ENCODE peak calls at places on chromosomes 12 and 14, in nine cellular contexts. One of them, this sample, is unnamed.

GRCh38 chr14:47044841-47045240 is 393.3 kb upstream of the RPL10L start:
- DNase-seq in AG10803: no peak
- DNase-seq in nephron progenitor cell: peak
- DNase-seq in breast epithelium: no peak
- DNase-seq in GM12865: no peak
- DNase-seq in kidney: no peak
- DNase-seq in fibroblast of mammary gland: no peak
- DNase-seq in fibroblast of pulmonary artery: no peak
- DNase-seq in endothelial cell: peak
- DNase-seq in this sample: no peak

GRCh38 chr12:104215638-104216297 is at the start of gene TXNRD1:
- DNase-seq in AG10803: peak
- DNase-seq in nephron progenitor cell: peak
- DNase-seq in breast epithelium: peak
- DNase-seq in GM12865: peak
- DNase-seq in kidney: peak
- DNase-seq in fibroblast of mammary gland: peak
- DNase-seq in fibroblast of pulmonary artery: peak
- DNase-seq in endothelial cell: peak
- DNase-seq in this sample: peak

GRCh38 chr14:69921052-69921451 is 41.8 kb downstream of the SMOC1 start:
- DNase-seq in AG10803: peak
- DNase-seq in nephron progenitor cell: no peak
- DNase-seq in breast epithelium: no peak
- DNase-seq in GM12865: no peak
- DNase-seq in kidney: no peak
- DNase-seq in fibroblast of mammary gland: peak
- DNase-seq in fibroblast of pulmonary artery: no peak
- DNase-seq in endothelial cell: no peak
- DNase-seq in this sample: no peak

GRCh38 chr12:95789126-95790024 is 1.2 kb downstream of the NTN4 start:
- DNase-seq in AG10803: no peak
- DNase-seq in nephron progenitor cell: peak
- DNase-seq in breast epithelium: peak
- DNase-seq in GM12865: no peak
- DNase-seq in kidney: peak
- DNase-seq in fibroblast of mammary gland: no peak
- DNase-seq in fibroblast of pulmonary artery: no peak
- DNase-seq in endothelial cell: peak
- DNase-seq in this sample: no peak

GRCh38 chr12:66467932-66468331 is 165.6 kb downstream of the HELB start:
- DNase-seq in AG10803: no peak
- DNase-seq in nephron progenitor cell: no peak
- DNase-seq in breast epithelium: no peak
- DNase-seq in GM12865: peak
- DNase-seq in kidney: no peak
- DNase-seq in fibroblast of mammary gland: peak
- DNase-seq in fibroblast of pulmonary artery: peak
- DNase-seq in endothelial cell: no peak
- DNase-seq in this sample: no peak

GRCh38 chr14:80519002-80519401 is 307.7 kb upstream of the DIO2 start:
- DNase-seq in AG10803: no peak
- DNase-seq in nephron progenitor cell: no peak
- DNase-seq in breast epithelium: no peak
- DNase-seq in GM12865: no peak
- DNase-seq in kidney: no peak
- DNase-seq in fibroblast of mammary gland: no peak
- DNase-seq in fibroblast of pulmonary artery: no peak
- DNase-seq in endothelial cell: no peak
- DNase-seq in this sample: no peak

GRCh38 chr12:117882181-117882580 is 86.6 kb downstream of the KSR2 start:
- DNase-seq in AG10803: no peak
- DNase-seq in nephron progenitor cell: no peak
- DNase-seq in breast epithelium: no peak
- DNase-seq in GM12865: no peak
- DNase-seq in kidney: no peak
- DNase-seq in fibroblast of mammary gland: no peak
- DNase-seq in fibroblast of pulmonary artery: no peak
- DNase-seq in endothelial cell: no peak
- DNase-seq in this sample: no peak

GRCh38 chr12:50537538-50537919 is 32.7 kb downstream of the DIP2B start:
- DNase-seq in AG10803: peak
- DNase-seq in nephron progenitor cell: no peak
- DNase-seq in breast epithelium: no peak
- DNase-seq in GM12865: no peak
- DNase-seq in kidney: no peak
- DNase-seq in fibroblast of mammary gland: peak
- DNase-seq in fibroblast of pulmonary artery: no peak
- DNase-seq in endothelial cell: no peak
- DNase-seq in this sample: no peak

GRCh38 chr12:81797100-81797499 is 38.0 kb upstream of the PPFIA2 start:
- DNase-seq in AG10803: no peak
- DNase-seq in nephron progenitor cell: no peak
- DNase-seq in breast epithelium: no peak
- DNase-seq in GM12865: peak
- DNase-seq in kidney: no peak
- DNase-seq in fibroblast of mammary gland: peak
- DNase-seq in fibroblast of pulmonary artery: peak
- DNase-seq in endothelial cell: no peak
- DNase-seq in this sample: no peak

GRCh38 chr14:61643546-61643945 is 51.8 kb upstream of the HIF1A start:
- DNase-seq in AG10803: peak
- DNase-seq in nephron progenitor cell: no peak
- DNase-seq in breast epithelium: no peak
- DNase-seq in GM12865: no peak
- DNase-seq in kidney: no peak
- DNase-seq in fibroblast of mammary gland: peak
- DNase-seq in fibroblast of pulmonary artery: peak
- DNase-seq in endothelial cell: no peak
- DNase-seq in this sample: no peak

GRCh38 chr14:89899917-89900680 is 54.4 kb downstream of the EFCAB11 start:
- DNase-seq in AG10803: peak
- DNase-seq in nephron progenitor cell: no peak
- DNase-seq in breast epithelium: no peak
- DNase-seq in GM12865: peak
- DNase-seq in kidney: no peak
- DNase-seq in fibroblast of mammary gland: peak
- DNase-seq in fibroblast of pulmonary artery: peak
- DNase-seq in endothelial cell: peak
- DNase-seq in this sample: no peak

GRCh38 chr12:114729731-114730130 is 45.8 kb upstream of the TBX3 start:
- DNase-seq in AG10803: peak
- DNase-seq in nephron progenitor cell: no peak
- DNase-seq in breast epithelium: no peak
- DNase-seq in GM12865: no peak
- DNase-seq in kidney: no peak
- DNase-seq in fibroblast of mammary gland: peak
- DNase-seq in fibroblast of pulmonary artery: peak
- DNase-seq in endothelial cell: no peak
- DNase-seq in this sample: no peak

GRCh38 chr12:21657336-21658077 is at the start of gene LDHB:
- DNase-seq in AG10803: peak
- DNase-seq in nephron progenitor cell: peak
- DNase-seq in breast epithelium: peak
- DNase-seq in GM12865: peak
- DNase-seq in kidney: peak
- DNase-seq in fibroblast of mammary gland: peak
- DNase-seq in fibroblast of pulmonary artery: peak
- DNase-seq in endothelial cell: peak
- DNase-seq in this sample: peak

GRCh38 chr12:132341318-132342050 is 12.1 kb upstream of the GALNT9 start:
- DNase-seq in AG10803: no peak
- DNase-seq in nephron progenitor cell: no peak
- DNase-seq in breast epithelium: no peak
- DNase-seq in GM12865: no peak
- DNase-seq in kidney: no peak
- DNase-seq in fibroblast of mammary gland: no peak
- DNase-seq in fibroblast of pulmonary artery: no peak
- DNase-seq in endothelial cell: no peak
- DNase-seq in this sample: no peak

GRCh38 chr12:130226771-130227170 is 64.5 kb downstream of the FZD10 start:
- DNase-seq in AG10803: no peak
- DNase-seq in nephron progenitor cell: no peak
- DNase-seq in breast epithelium: peak
- DNase-seq in GM12865: no peak
- DNase-seq in kidney: no peak
- DNase-seq in fibroblast of mammary gland: no peak
- DNase-seq in fibroblast of pulmonary artery: no peak
- DNase-seq in endothelial cell: no peak
- DNase-seq in this sample: no peak

GRCh38 chr14:63899953-63900352 is 47.1 kb downstream of the SYNE2 start:
- DNase-seq in AG10803: no peak
- DNase-seq in nephron progenitor cell: no peak
- DNase-seq in breast epithelium: no peak
- DNase-seq in GM12865: peak
- DNase-seq in kidney: no peak
- DNase-seq in fibroblast of mammary gland: no peak
- DNase-seq in fibroblast of pulmonary artery: no peak
- DNase-seq in endothelial cell: no peak
- DNase-seq in this sample: no peak

GRCh38 chr14:31360919-31361662 is 59.3 kb downstream of the HEATR5A start:
- DNase-seq in AG10803: peak
- DNase-seq in nephron progenitor cell: no peak
- DNase-seq in breast epithelium: no peak
- DNase-seq in GM12865: no peak
- DNase-seq in kidney: no peak
- DNase-seq in fibroblast of mammary gland: peak
- DNase-seq in fibroblast of pulmonary artery: peak
- DNase-seq in endothelial cell: no peak
- DNase-seq in this sample: no peak

GRCh38 chr12:75754698-75755097 is 243.3 kb upstream of the KRR1 start:
- DNase-seq in AG10803: peak
- DNase-seq in nephron progenitor cell: no peak
- DNase-seq in breast epithelium: no peak
- DNase-seq in GM12865: no peak
- DNase-seq in kidney: no peak
- DNase-seq in fibroblast of mammary gland: peak
- DNase-seq in fibroblast of pulmonary artery: no peak
- DNase-seq in endothelial cell: no peak
- DNase-seq in this sample: no peak

DNA sequence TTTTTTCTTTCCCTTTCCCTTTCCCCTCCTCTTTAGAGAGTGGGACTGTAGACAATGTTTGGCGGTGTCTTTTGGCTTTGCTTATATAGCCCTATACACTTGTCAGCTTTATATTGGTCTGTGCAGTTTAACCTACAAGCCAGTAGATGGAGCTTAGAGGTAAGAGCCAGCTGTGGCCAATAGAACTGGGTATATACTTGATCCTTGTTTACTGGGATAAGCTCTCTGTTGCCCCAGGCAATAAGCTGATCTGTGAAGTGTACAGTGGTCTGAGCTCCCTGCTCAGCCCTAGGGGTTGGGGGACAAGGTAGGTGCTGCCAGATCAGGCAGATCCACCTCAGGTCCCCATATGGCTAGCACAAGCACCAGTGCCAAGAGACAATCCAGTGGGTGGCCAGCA is 434.1 kb downstream of the NOVA1 start:
- DNase-seq in AG10803: peak
- DNase-seq in nephron progenitor cell: no peak
- DNase-seq in breast epithelium: no peak
- DNase-seq in GM12865: no peak
- DNase-seq in kidney: no peak
- DNase-seq in fibroblast of mammary gland: peak
- DNase-seq in fibroblast of pulmonary artery: peak
- DNase-seq in endothelial cell: peak
- DNase-seq in this sample: no peak
- TF ChIP-seq CTCF in AG10803: peak
- TF ChIP-seq CTCF in nephron progenitor cell: peak
- TF ChIP-seq CTCF in breast epithelium: no peak
- TF ChIP-seq CTCF in GM12865: no peak
- TF ChIP-seq CTCF in kidney: peak
- TF ChIP-seq CTCF in fibroblast of mammary gland: peak
- TF ChIP-seq CTCF in fibroblast of pulmonary artery: peak
- TF ChIP-seq CTCF in endothelial cell: peak
- TF ChIP-seq CTCF in this sample: no peak

GRCh38 chr12:102950107-102950949 is 7.1 kb upstream of the ASCL1 start:
- DNase-seq in AG10803: no peak
- DNase-seq in nephron progenitor cell: peak
- DNase-seq in breast epithelium: no peak
- DNase-seq in GM12865: peak
- DNase-seq in kidney: no peak
- DNase-seq in fibroblast of mammary gland: no peak
- DNase-seq in fibroblast of pulmonary artery: no peak
- DNase-seq in endothelial cell: peak
- DNase-seq in this sample: no peak
- TF ChIP-seq CTCF in AG10803: no peak
- TF ChIP-seq CTCF in nephron progenitor cell: peak
- TF ChIP-seq CTCF in breast epithelium: no peak
- TF ChIP-seq CTCF in GM12865: peak
- TF ChIP-seq CTCF in kidney: peak
- TF ChIP-seq CTCF in fibroblast of mammary gland: no peak
- TF ChIP-seq CTCF in fibroblast of pulmonary artery: no peak
- TF ChIP-seq CTCF in endothelial cell: peak
- TF ChIP-seq CTCF in this sample: no peak

DNA sequence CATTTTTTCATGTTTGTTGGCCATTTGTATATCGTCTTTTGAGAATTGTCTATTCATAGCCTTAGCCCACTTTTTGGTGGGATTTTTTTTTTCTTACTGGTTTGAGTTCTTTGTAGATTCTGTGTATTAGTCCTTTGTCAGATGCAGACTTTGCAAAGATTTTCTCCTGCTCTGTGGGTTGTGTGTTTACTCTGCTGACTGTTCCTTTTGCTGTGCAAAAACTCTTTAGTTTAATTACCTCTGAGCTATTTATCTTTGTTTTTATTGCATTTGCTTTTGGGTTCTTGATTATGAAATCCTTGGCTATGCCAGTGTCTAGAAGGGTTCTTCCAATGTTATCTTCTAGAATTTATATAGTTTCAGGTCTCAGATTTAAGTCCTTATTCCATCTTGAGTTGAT is 220.0 kb downstream of the FUT8 start:
- DNase-seq in AG10803: no peak
- DNase-seq in nephron progenitor cell: no peak
- DNase-seq in breast epithelium: no peak
- DNase-seq in GM12865: no peak
- DNase-seq in kidney: no peak
- DNase-seq in fibroblast of mammary gland: no peak
- DNase-seq in fibroblast of pulmonary artery: no peak
- DNase-seq in endothelial cell: no peak
- DNase-seq in this sample: no peak
- TF ChIP-seq CTCF in AG10803: no peak
- TF ChIP-seq CTCF in nephron progenitor cell: no peak
- TF ChIP-seq CTCF in breast epithelium: no peak
- TF ChIP-seq CTCF in GM12865: no peak
- TF ChIP-seq CTCF in kidney: no peak
- TF ChIP-seq CTCF in fibroblast of mammary gland: no peak
- TF ChIP-seq CTCF in fibroblast of pulmonary artery: no peak
- TF ChIP-seq CTCF in endothelial cell: no peak
- TF ChIP-seq CTCF in this sample: no peak

DNA sequence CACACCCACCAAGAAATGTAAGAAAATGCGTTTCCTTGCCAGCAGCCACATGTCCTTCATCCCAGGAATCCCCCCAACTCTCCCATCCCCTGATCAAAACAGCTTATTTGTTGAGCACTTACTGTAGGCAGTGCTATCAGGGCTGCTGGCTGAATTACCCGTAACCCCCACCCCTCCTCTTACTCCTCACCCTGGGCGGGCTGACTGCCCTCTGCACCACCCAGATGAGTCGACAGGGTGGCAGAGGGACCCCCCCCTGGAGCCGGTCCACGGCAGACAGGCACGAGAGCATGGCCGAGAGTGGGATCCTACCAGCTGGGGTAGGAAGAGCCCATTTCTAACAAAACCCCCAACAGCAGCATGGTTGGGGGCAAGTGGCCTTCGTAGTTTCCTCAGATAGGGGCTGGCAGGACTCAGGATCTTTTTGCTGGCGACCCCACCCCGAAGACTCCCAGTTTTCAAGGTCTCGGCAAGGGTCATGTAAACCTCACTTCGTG is 1.1 kb upstream of the RHOF start:
- DNase-seq in AG10803: no peak
- DNase-seq in nephron progenitor cell: no peak
- DNase-seq in breast epithelium: no peak
- DNase-seq in GM12865: no peak
- DNase-seq in kidney: peak
- DNase-seq in fibroblast of mammary gland: no peak
- DNase-seq in fibroblast of pulmonary artery: no peak
- DNase-seq in endothelial cell: no peak
- DNase-seq in this sample: no peak
- TF ChIP-seq CTCF in AG10803: no peak
- TF ChIP-seq CTCF in nephron progenitor cell: no peak
- TF ChIP-seq CTCF in breast epithelium: no peak
- TF ChIP-seq CTCF in GM12865: no peak
- TF ChIP-seq CTCF in kidney: no peak
- TF ChIP-seq CTCF in fibroblast of mammary gland: no peak
- TF ChIP-seq CTCF in fibroblast of pulmonary artery: no peak
- TF ChIP-seq CTCF in endothelial cell: no peak
- TF ChIP-seq CTCF in this sample: peak